ENCODE peak calls at places on chromosome 22, in seven cellular contexts. F, B, L, Z, O, M and C are unnamed samples.

GRCh38 chr22:36702832-36703210 is 731 bp downstream of the CACNG2 start:
- DNase-seq in F (no peak), B (no peak), L (no peak), Z (no peak), O (no peak), M (no peak), C (no peak)

GRCh38 chr22:45972091-45972867 is 4.7 kb downstream of the WNT7B start:
- DNase-seq in F (no peak), B (no peak), L (no peak), Z (peak; percentile 58), O (no peak), M (no peak), C (no peak)

GRCh38 chr22:19823638-19824196 is 31.0 kb downstream of the GNB1L start:
- DNase-seq in F (no peak), B (peak; percentile 59), L (no peak), Z (no peak), O (no peak), M (peak; percentile 38), C (peak; percentile 62)

GRCh38 chr22:17199131-17199731 is 20.0 kb downstream of the ADA2 start:
- DNase-seq in F (peak; percentile 30), B (no peak), L (no peak), Z (peak; percentile 71), O (peak; percentile 25), M (no peak), C (no peak)

GRCh38 chr22:42468841-42469240 is 36.6 kb upstream of the NFAM1 start:
- DNase-seq in F (no peak), B (no peak), L (no peak), Z (peak; percentile 14), O (no peak), M (no peak), C (no peak)

GRCh38 chr22:43279867-43280519 is 63.2 kb downstream of the SCUBE1 start:
- DNase-seq in F (no peak), B (no peak), L (no peak), Z (no peak), O (no peak), M (no peak), C (no peak)

GRCh38 chr22:20656902-20657836 is 116.7 kb upstream of the SERPIND1 start:
- DNase-seq in F (no peak), B (no peak), L (no peak), Z (no peak), O (peak; percentile 40), M (no peak), C (peak; percentile 10)

GRCh38 chr22:33030923-33031525 is 27.2 kb downstream of the SYN3 start:
- DNase-seq in F (no peak), B (no peak), L (no peak), Z (no peak), O (no peak), M (no peak), C (no peak)

GRCh38 chr22:44277404-44278135 is 35.2 kb downstream of the SHISAL1 start:
- DNase-seq in F (no peak), B (no peak), L (no peak), Z (no peak), O (no peak), M (no peak), C (no peak)

GRCh38 chr22:29636751-29637150 is 33.3 kb downstream of the NF2 start:
- DNase-seq in F (no peak), B (no peak), L (no peak), Z (peak; percentile 56), O (no peak), M (no peak), C (no peak)

GRCh38 chr22:43182118-43182517 is 4.8 kb downstream of the TTLL12 start:
- DNase-seq in F (no peak), B (no peak), L (no peak), Z (no peak), O (no peak), M (no peak), C (no peak)

GRCh38 chr22:33335611-33336279 is 277.6 kb upstream of the SYN3 start:
- DNase-seq in F (no peak), B (no peak), L (no peak), Z (no peak), O (no peak), M (no peak), C (no peak)

GRCh38 chr22:24128024-24128423 is 53.3 kb upstream of the SUSD2 start:
- DNase-seq in F (no peak), B (no peak), L (no peak), Z (no peak), O (no peak), M (no peak), C (no peak)

GRCh38 chr22:45179276-45180049 is 15.7 kb downstream of the NUP50 start:
- DNase-seq in F (no peak), B (peak; percentile 37), L (no peak), Z (no peak), O (no peak), M (no peak), C (no peak)

GRCh38 chr22:32800158-32800557 is 1.3 kb upstream of the TIMP3 start:
- DNase-seq in F (no peak), B (no peak), L (no peak), Z (no peak), O (no peak), M (peak; percentile 57), C (no peak)

GRCh38 chr22:20281891-20282290 is 13.8 kb upstream of the RTN4R start:
- DNase-seq in F (no peak), B (no peak), L (no peak), Z (no peak), O (no peak), M (no peak), C (no peak)

GRCh38 chr22:24124247-24124646 is 57.0 kb upstream of the SUSD2 start:
- DNase-seq in F (no peak), B (no peak), L (no peak), Z (no peak), O (no peak), M (no peak), C (no peak)

GRCh38 chr22:29443452-29443851 is 5.1 kb downstream of the RFPL1 start:
- DNase-seq in F (no peak), B (no peak), L (no peak), Z (no peak), O (no peak), M (no peak), C (no peak)

GRCh38 chr22:44523981-44524759 is 26.1 kb upstream of the RTL6 start:
- DNase-seq in F (no peak), B (no peak), L (no peak), Z (peak; percentile 94), O (peak; percentile 68), M (peak; percentile 25), C (no peak)

GRCh38 chr22:33697640-33698039 is 222.6 kb downstream of the LARGE1 start:
- DNase-seq in F (no peak), B (no peak), L (no peak), Z (peak; percentile 54), O (no peak), M (no peak), C (no peak)

GRCh38 chr22:42202669-42203068 is 67.8 kb downstream of the TCF20 start:
- DNase-seq in F (no peak), B (no peak), L (no peak), Z (peak; percentile 71), O (no peak), M (no peak), C (no peak)

GRCh38 chr22:50731811-50732624 is 6.0 kb upstream of the ACR start:
- DNase-seq in F (no peak), B (peak; percentile 73), L (no peak), Z (peak; percentile 7), O (peak; percentile 73), M (peak; percentile 56), C (peak; percentile 68)

GRCh38 chr22:50730013-50730891 is 7.8 kb upstream of the ACR start:
- DNase-seq in F (no peak), B (peak; percentile 60), L (no peak), Z (no peak), O (no peak), M (peak; percentile 51), C (no peak)

GRCh38 chr22:50729391-50730012 is 8.5 kb upstream of the ACR start:
- DNase-seq in F (no peak), B (peak; percentile 67), L (no peak), Z (no peak), O (no peak), M (peak; percentile 47), C (peak; percentile 93)

GRCh38 chr22:50732681-50733080 is 5.3 kb upstream of the ACR start:
- DNase-seq in F (no peak), B (peak; percentile 60), L (no peak), Z (no peak), O (no peak), M (no peak), C (no peak)

GRCh38 chr22:50730941-50731661 is 6.9 kb upstream of the ACR start:
- DNase-seq in F (no peak), B (peak; percentile 78), L (no peak), Z (no peak), O (no peak), M (peak; percentile 65), C (no peak)
- H3K4me3 ChIP-seq in F (no peak overlapping the region), B (peak overlapping the region; percentile 1), L (no peak overlapping the region), Z (no peak overlapping the region), O (no peak overlapping the region), M (no peak overlapping the region), C (no peak overlapping the region)

GRCh38 chr22:25536578-25536977 is 27.9 kb upstream of the GRK3 start:
- DNase-seq in F (no peak), B (no peak), L (no peak), Z (peak; percentile 13), O (no peak), M (no peak), C (no peak)

GRCh38 chr22:25540128-25540790 is 24.2 kb upstream of the GRK3 start:
- DNase-seq in F (no peak), B (no peak), L (no peak), Z (no peak), O (no peak), M (no peak), C (no peak)

DNA sequence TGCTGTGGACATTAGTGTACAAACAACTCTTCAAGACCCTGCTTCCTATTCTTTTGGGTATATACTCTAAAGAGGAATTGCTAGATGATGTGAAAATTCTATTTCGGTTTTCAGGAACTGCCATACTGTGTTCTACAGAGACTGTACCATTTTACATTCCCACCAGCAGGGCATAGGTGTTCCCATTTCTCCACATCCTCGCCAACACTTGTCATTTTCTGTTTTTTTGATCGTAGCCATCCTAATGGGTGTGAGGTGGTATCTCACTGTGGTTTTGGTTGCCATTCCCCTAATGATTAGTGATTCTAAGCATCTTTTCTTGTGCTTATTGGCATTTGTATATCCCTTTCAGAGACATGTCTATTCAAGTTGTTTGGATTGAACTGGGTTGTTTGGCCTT is 29.8 kb upstream of the GRK3 start:
- DNase-seq in F (no peak), B (no peak), L (no peak), Z (no peak), O (no peak), M (no peak), C (no peak)
- H3K9me3 ChIP-seq in F (no peaks in the 10 kb centered on the region), B (no peaks in the 10 kb centered on the region), L (no peaks in the 10 kb centered on the region), Z (no peaks in the 10 kb centered on the region), O (no peaks in the 10 kb centered on the region), M (no peaks in the 10 kb centered on the region), C (no peaks in the 10 kb centered on the region)

GRCh38 chr22:38308791-38309498 is 8.3 kb downstream of the CSNK1E start:
- DNase-seq in F (no peak), B (no peak), L (no peak), Z (no peak), O (no peak), M (no peak), C (peak; percentile 41)
- H3K27ac ChIP-seq in F (no peak overlapping the region), B (peak overlapping the region; percentile 15), L (no peak overlapping the region), Z (no peak overlapping the region), O (peak overlapping the region; percentile 44), M (peak overlapping the region; percentile 100), C (peak overlapping the region; percentile 93)

DNA sequence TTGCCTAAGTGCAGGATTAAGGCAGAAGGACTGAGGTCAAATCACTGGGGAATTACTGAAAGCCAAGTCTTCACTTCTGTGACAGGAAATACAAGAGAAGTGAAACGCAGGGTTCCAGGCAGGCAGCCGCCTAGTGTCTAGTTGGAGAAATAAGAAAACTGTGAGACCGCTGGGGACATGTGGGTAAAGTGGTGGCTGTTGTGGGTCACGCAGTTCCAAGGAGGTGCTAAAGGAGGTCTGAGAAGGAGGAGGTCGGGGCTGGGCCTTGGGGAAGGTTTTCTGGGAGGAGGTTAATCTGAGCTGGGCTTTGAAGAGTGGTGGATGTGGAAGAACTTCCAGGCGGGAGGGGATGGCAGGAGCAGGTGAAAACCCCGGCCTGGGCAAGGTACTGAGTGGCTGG is 11.2 kb downstream of the MCM5 start:
- DNase-seq in F (no peak), B (no peak), L (no peak), Z (no peak), O (no peak), M (no peak), C (no peak)
- H3K4me3 ChIP-seq in F (no peak overlapping the region), B (no peak overlapping the region), L (no peak overlapping the region), Z (no peak overlapping the region), O (no peak overlapping the region), M (no peak overlapping the region), C (no peak overlapping the region)